ENCODE peak calls at places on chromosomes 12 and 14, in five cellular contexts. B, O, F, J and I are unnamed samples.

GRCh38 chr12:70418101-70418500 is 52.0 kb downstream of the KCNMB4 start:
- DNase-seq in F (no peak), O (no peak), J (no peak), B (no peak), I (no peak)

GRCh38 chr12:52575948-52576347 is 2.3 kb upstream of the KRT74 start:
- DNase-seq in B (no peak), J (no peak), O (no peak), F (no peak), I (no peak)

GRCh38 chr12:26906024-26906423 is 31.8 kb downstream of the INTS13 start:
- DNase-seq in O (no peak), J (no peak), B (no peak), F (no peak), I (no peak)

GRCh38 chr12:60070541-60070940 is 474.7 kb downstream of the SLC16A7 start:
- DNase-seq in J (no peak), O (no peak), B (no peak), F (no peak), I (no peak)

GRCh38 chr12:92570056-92570753 is 132.6 kb upstream of the PLEKHG7 start:
- DNase-seq in O (peak; percentile 63), B (peak; percentile 20), J (peak; percentile 82), F (peak; percentile 84), I (peak; percentile 75)

GRCh38 chr12:131950182-131950913 is 606 bp downstream of the EP400 start:
- DNase-seq in B (no peak), J (no peak), F (peak; percentile 40), O (peak; percentile 42), I (peak; percentile 40)

GRCh38 chr12:100716949-100717732 is 77.4 kb upstream of the ANO4 start:
- DNase-seq in F (peak; percentile 52), J (no peak), O (no peak), B (no peak), I (peak; percentile 61)

GRCh38 chr14:32352631-32353030 is 23.5 kb downstream of the AKAP6 start:
- DNase-seq in B (no peak), O (no peak), F (no peak), J (no peak), I (no peak)

GRCh38 chr14:55071870-55072640 is 20.6 kb downstream of the MAPK1IP1L start:
- DNase-seq in O (peak; percentile 50), F (peak; percentile 95), J (no peak), B (peak; percentile 24), I (no peak)

GRCh38 chr12:117685115-117685926 is 283.5 kb downstream of the KSR2 start:
- DNase-seq in O (peak; percentile 77), F (peak; percentile 92), J (no peak), B (no peak), I (peak; percentile 75)